ENCODE peak calls at places on chromosome 7, in seven cellular contexts. N is colonic mucosa, G is Panc1, R is neuronal stem cell, X is mucosa of descending colon, B is right lobe of liver, K is small intestine. S is an unnamed sample. For H3K9me3, the result is how much of the 10 kb centered on the place peaks cover.

GRCh38 chr7:106255246-106255645 is 29.5 kb downstream of the NAMPT start:
- DNase-seq in N (no peak), G (no peak), R (no peak), X (no peak), B (no peak), K (no peak), S (no peak)

GRCh38 chr7:114970308-114970707 is 48.4 kb downstream of the MDFIC start:
- DNase-seq in N (no peak), G (no peak), R (no peak), X (no peak), B (no peak), K (no peak), S (no peak)

GRCh38 chr7:36966636-36967035 is 242.3 kb upstream of the AOAH start:
- DNase-seq in N (no peak), G (no peak), R (no peak), X (no peak), B (no peak), K (no peak), S (no peak)

GRCh38 chr7:76302299-76303056 is at the start of gene HSPB1:
- DNase-seq in N (peak), G (no peak), R (peak), X (peak), B (peak), K (peak), S (peak)

GRCh38 chr7:13055732-13056369 is 368.4 kb downstream of the ARL4A start:
- DNase-seq in N (no peak), G (no peak), R (no peak), X (no peak), B (no peak), K (no peak), S (no peak)

GRCh38 chr7:46654546-46655443 is 733.7 kb upstream of the IGFBP3 start:
- DNase-seq in N (no peak), G (no peak), R (no peak), X (no peak), B (no peak), K (no peak), S (no peak)

GRCh38 chr7:84697506-84697905 is 489.4 kb downstream of the SEMA3D start:
- DNase-seq in N (no peak), G (no peak), R (no peak), X (no peak), B (no peak), K (peak), S (no peak)

GRCh38 chr7:127245582-127245981 is 7.2 kb downstream of the GRM8 start:
- DNase-seq in N (no peak), G (no peak), R (no peak), X (no peak), B (no peak), K (no peak), S (no peak)

GRCh38 chr7:40057292-40057691 is 77.1 kb downstream of the MPLKIP start:
- DNase-seq in N (peak), G (no peak), R (no peak), X (no peak), B (no peak), K (peak), S (no peak)

GRCh38 chr7:142915315-142915714 is 18.2 kb downstream of the TRPV5 start:
- DNase-seq in N (no peak), G (no peak), R (no peak), X (no peak), B (no peak), K (no peak), S (no peak)

GRCh38 chr7:26397786-26398435 is 106.2 kb downstream of the SNX10 start:
- DNase-seq in N (peak), G (no peak), R (peak), X (no peak), B (peak), K (peak), S (no peak)

GRCh38 chr7:137007001-137007725 is 138.7 kb downstream of the CHRM2 start:
- DNase-seq in N (no peak), G (no peak), R (no peak), X (no peak), B (no peak), K (no peak), S (no peak)

GRCh38 chr7:128919241-128919640 is 8.7 kb upstream of the KCP start:
- DNase-seq in N (no peak), G (no peak), R (no peak), X (no peak), B (no peak), K (no peak), S (peak)

GRCh38 chr7:36670585-36671431 is 53.5 kb downstream of the AOAH start:
- DNase-seq in N (peak), G (peak), R (peak), X (peak), B (peak), K (peak), S (no peak)

GRCh38 chr7:128888756-128889095 is 21.8 kb downstream of the KCP start:
- DNase-seq in N (no peak), G (no peak), R (no peak), X (no peak), B (no peak), K (no peak), S (no peak)

GRCh38 chr7:43439631-43440401 is 143.1 kb upstream of the STK17A start:
- DNase-seq in N (peak), G (peak), R (peak), X (no peak), B (peak), K (peak), S (no peak)

GRCh38 chr7:112782498-112782897 is 7.7 kb downstream of the TMEM168 start:
- DNase-seq in N (peak), G (no peak), R (no peak), X (no peak), B (no peak), K (no peak), S (no peak)

GRCh38 chr7:127317447-127317961 is 64.8 kb upstream of the GRM8 start:
- DNase-seq in N (no peak), G (no peak), R (no peak), X (no peak), B (no peak), K (no peak), S (no peak)

GRCh38 chr7:103487419-103487818 is 41.4 kb upstream of the SLC26A5 start:
- DNase-seq in N (peak), G (no peak), R (no peak), X (no peak), B (no peak), K (peak), S (no peak)

GRCh38 chr7:98206451-98207330 is 4.5 kb upstream of the BHLHA15 start:
- DNase-seq in N (no peak), G (no peak), R (no peak), X (no peak), B (no peak), K (no peak), S (no peak)

GRCh38 chr7:139328375-139328774 is 12.8 kb upstream of the FMC1 start:
- DNase-seq in N (no peak), G (peak), R (no peak), X (no peak), B (no peak), K (no peak), S (no peak)

GRCh38 chr7:5477723-5478531 is 54.3 kb upstream of the TNRC18 start:
- DNase-seq in N (no peak), G (no peak), R (no peak), X (peak), B (no peak), K (peak), S (no peak)

GRCh38 chr7:12827920-12828319 is 140.5 kb downstream of the ARL4A start:
- DNase-seq in N (no peak), G (no peak), R (no peak), X (no peak), B (no peak), K (no peak), S (no peak)

GRCh38 chr7:28862876-28863275 is 95.3 kb downstream of the TRIL start:
- DNase-seq in N (no peak), G (no peak), R (no peak), X (no peak), B (no peak), K (no peak), S (no peak)

GRCh38 chr7:149765399-149766121 is 7.8 kb downstream of the ZNF467 start:
- DNase-seq in N (no peak), G (no peak), R (no peak), X (no peak), B (no peak), K (no peak), S (no peak)

GRCh38 chr7:7201583-7202374 is 19.4 kb downstream of the C1GALT1 start:
- DNase-seq in N (peak), G (no peak), R (no peak), X (peak), B (no peak), K (peak), S (no peak)

GRCh38 chr7:8436965-8437364 is 3.6 kb downstream of the NXPH1 start:
- DNase-seq in N (peak), G (no peak), R (peak), X (peak), B (peak), K (peak), S (no peak)

GRCh38 chr7:101614098-101614938 is 14.8 kb downstream of the MYL10 start:
- DNase-seq in N (no peak), G (no peak), R (no peak), X (peak), B (no peak), K (no peak), S (no peak)

GRCh38 chr7:41481353-41481752 is 221.5 kb downstream of the INHBA start:
- DNase-seq in N (no peak), G (no peak), R (no peak), X (no peak), B (no peak), K (no peak), S (no peak)

GRCh38 chr7:10940748-10941358 is 32.8 kb upstream of the PHF14 start:
- DNase-seq in N (peak), G (no peak), R (no peak), X (no peak), B (no peak), K (peak), S (no peak)

GRCh38 chr7:24732646-24733413 is 24.4 kb downstream of the GSDME start:
- DNase-seq in N (no peak), G (no peak), R (no peak), X (no peak), B (no peak), K (peak), S (no peak)

GRCh38 chr7:151179946-151180345 is 7.1 kb downstream of the ASB10 start:
- DNase-seq in N (no peak), G (no peak), R (no peak), X (no peak), B (no peak), K (no peak), S (no peak)
- H3K9me3 ChIP-seq in N (under half), G (under half), R (under half), X (under half), B (under half), K (under half), S (under half)

GRCh38 chr7:153588596-153588995 is 463.6 kb upstream of the DPP6 start:
- DNase-seq in N (no peak), G (no peak), R (no peak), X (no peak), B (no peak), K (no peak), S (no peak)
- H3K9me3 ChIP-seq in N (under half), G (under half), R (under half), X (under half), B (under half), K (under half), S (under half)

DNA sequence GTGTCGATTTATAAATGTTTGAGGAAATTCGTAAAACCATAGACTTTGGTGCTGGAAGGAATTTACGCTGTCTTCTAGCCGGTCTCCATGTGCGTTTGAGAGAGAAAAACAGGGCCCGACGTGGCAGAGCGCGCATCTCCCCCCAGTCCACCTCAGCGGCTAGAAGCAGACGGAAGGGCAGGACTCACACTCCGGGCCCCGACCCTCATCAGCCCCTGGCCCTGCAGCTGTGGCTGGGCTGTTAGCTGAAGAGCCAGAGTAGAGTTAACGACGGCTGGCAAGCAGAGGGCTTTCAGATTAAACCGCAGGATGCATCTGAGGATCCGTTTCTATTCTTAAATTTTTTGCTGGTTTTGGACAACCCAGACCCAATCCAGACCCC is 1.5 kb upstream of the TBX20 start:
- DNase-seq in N (no peak), G (no peak), R (no peak), X (no peak), B (no peak), K (no peak), S (no peak)
- H3K9me3 ChIP-seq in N (under half), G (under half), R (under half), X (under half), B (under half), K (under half), S (under half)

DNA sequence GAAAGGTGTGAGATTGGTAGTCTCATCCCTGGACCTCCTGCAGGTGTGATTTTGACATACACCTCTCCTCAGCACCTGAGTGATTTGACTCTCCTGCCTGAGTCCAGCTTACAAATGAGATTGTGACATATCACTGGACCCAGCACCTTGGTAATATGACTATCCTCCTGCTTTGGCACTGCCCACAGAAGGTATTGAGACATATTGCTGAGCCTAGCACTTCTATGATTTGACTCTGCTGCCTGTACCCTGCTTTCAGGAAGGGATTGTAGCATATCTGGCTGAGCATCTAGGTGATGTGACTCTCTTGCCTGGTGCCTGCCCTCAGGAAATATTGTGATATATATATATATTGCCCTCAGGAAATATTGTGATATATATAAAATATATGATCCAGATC is 43.5 kb upstream of the ZNF680 start:
- DNase-seq in N (no peak), G (no peak), R (no peak), X (no peak), B (no peak), K (no peak), S (no peak)
- H3K9me3 ChIP-seq in N (under half), G (under half), R (under half), X (under half), B (under half), K (under half), S (under half)

DNA sequence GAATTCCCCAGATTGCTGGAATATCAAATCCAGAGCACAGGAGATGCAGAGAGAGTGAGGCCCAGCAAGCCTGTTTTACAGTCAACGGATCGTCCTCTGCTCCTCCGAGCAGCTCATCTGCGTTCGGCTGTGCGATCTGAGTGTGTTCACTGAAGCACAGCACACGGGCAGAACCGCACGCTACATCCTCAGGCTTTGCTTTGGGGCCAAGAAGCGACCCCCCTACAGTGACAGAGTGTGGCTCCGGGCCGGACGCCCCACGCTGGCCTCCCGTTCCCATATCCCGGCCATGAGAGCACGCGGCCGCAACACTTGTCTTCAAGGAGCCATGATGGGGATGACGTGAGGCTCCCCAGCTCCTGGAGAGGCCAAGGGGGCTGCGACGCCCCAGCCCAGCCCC is 431.4 kb downstream of the DNAJB6 start:
- DNase-seq in N (no peak), G (no peak), R (no peak), X (no peak), B (no peak), K (no peak), S (no peak)
- H3K9me3 ChIP-seq in N (under half), G (under half), R (under half), X (under half), B (under half), K (under half), S (under half)

GRCh38 chr7:130945411-130945811 is 211.4 kb upstream of the KLF14 start:
- DNase-seq in N (no peak), G (no peak), R (no peak), X (no peak), B (no peak), K (no peak), S (no peak)

GRCh38 chr7:130942211-130942964 is 208.4 kb upstream of the KLF14 start:
- DNase-seq in N (peak), G (peak), R (no peak), X (peak), B (peak), K (peak), S (no peak)

GRCh38 chr7:130943336-130943901 is 209.4 kb upstream of the KLF14 start:
- DNase-seq in N (no peak), G (peak), R (no peak), X (no peak), B (no peak), K (peak), S (no peak)

GRCh38 chr7:130944997-130945396 is 211.0 kb upstream of the KLF14 start:
- DNase-seq in N (no peak), G (no peak), R (no peak), X (no peak), B (no peak), K (no peak), S (no peak)

GRCh38 chr7:130943981-130944380 is 210.0 kb upstream of the KLF14 start:
- DNase-seq in N (no peak), G (no peak), R (no peak), X (no peak), B (no peak), K (no peak), S (no peak)
- H3K9me3 ChIP-seq in N (under half), G (under half), R (under half), X (under half), B (under half), K (under half), S (under half)